ENCODE peak calls at places on chromosomes 12 and 14, in seven cellular contexts. E is AG04450, K is H9, R is body of pancreas, F is Caco-2, P is tibial nerve, Z is mammary epithelial cell. O is an unnamed sample.
A peak's percentile ranks its signal among the peaks of the same experiment; 100 is the strongest.

GRCh38 chr12:51217133-51217967 is 512 bp downstream of the POU6F1 start:
- DNase-seq in E (no peak), K (peak; percentile 73), R (peak; percentile 66), F (no peak), P (peak; percentile 37), Z (no peak), O (no peak)

GRCh38 chr14:64388533-64389243 is 535 bp downstream of the MTHFD1 start:
- DNase-seq in E (no peak), K (no peak), R (no peak), F (peak; percentile 40), P (no peak), Z (peak; percentile 20), O (peak; percentile 18)

GRCh38 chr12:132379996-132380395 is 50.6 kb upstream of the GALNT9 start:
- DNase-seq in E (no peak), K (no peak), R (no peak), F (peak; percentile 76), P (no peak), Z (no peak), O (no peak)

GRCh38 chr14:67602995-67603545 is 3.0 kb upstream of the PIGH start:
- DNase-seq in E (no peak), K (no peak), R (no peak), F (no peak), P (no peak), Z (peak; percentile 33), O (no peak)

GRCh38 chr12:105482976-105483375 is 152.5 kb downstream of the C12orf75 start:
- DNase-seq in E (no peak), K (no peak), R (no peak), F (no peak), P (no peak), Z (no peak), O (no peak)

GRCh38 chr14:68297871-68298468 is 478.4 kb downstream of the RAD51B start:
- DNase-seq in E (no peak), K (peak; percentile 52), R (no peak), F (peak; percentile 36), P (no peak), Z (no peak), O (peak; percentile 19)

GRCh38 chr14:61511558-61511924 is 183.8 kb upstream of the HIF1A start:
- DNase-seq in E (no peak), K (no peak), R (no peak), F (no peak), P (no peak), Z (peak; percentile 52), O (no peak)

GRCh38 chr12:106226884-106227640 is 20.8 kb downstream of the CKAP4 start:
- DNase-seq in E (no peak), K (peak; percentile 59), R (no peak), F (no peak), P (no peak), Z (peak; percentile 71), O (peak; percentile 56)

GRCh38 chr12:130041983-130042812 is 120.1 kb upstream of the FZD10 start:
- DNase-seq in E (no peak), K (peak; percentile 88), R (peak; percentile 47), F (no peak), P (no peak), Z (no peak), O (no peak)

GRCh38 chr12:106033161-106033675 is 105.5 kb downstream of the NUAK1 start:
- DNase-seq in E (no peak), K (no peak), R (no peak), F (no peak), P (no peak), Z (no peak), O (no peak)

GRCh38 chr12:113310489-113310888 is 24.4 kb downstream of the SLC8B1 start:
- DNase-seq in E (no peak), K (peak; percentile 42), R (no peak), F (no peak), P (no peak), Z (peak; percentile 32), O (no peak)

GRCh38 chr12:94955193-94955592 is 48.3 kb downstream of the NDUFA12 start:
- DNase-seq in E (no peak), K (no peak), R (no peak), F (no peak), P (no peak), Z (no peak), O (no peak)

GRCh38 chr14:79543966-79544365 is 667.3 kb downstream of the DIO2 start:
- DNase-seq in E (no peak), K (peak; percentile 47), R (no peak), F (no peak), P (no peak), Z (no peak), O (peak; percentile 18)

GRCh38 chr12:104605685-104606084 is 148.9 kb downstream of the CHST11 start:
- DNase-seq in E (no peak), K (peak; percentile 80), R (no peak), F (no peak), P (peak; percentile 74), Z (no peak), O (no peak)

GRCh38 chr12:57214398-57214781 is 2.2 kb upstream of the NXPH4 start:
- DNase-seq in E (peak; percentile 21), K (peak; percentile 91), R (peak; percentile 66), F (peak; percentile 73), P (no peak), Z (no peak), O (peak; percentile 23)

GRCh38 chr14:22493753-22494152 is 95.3 kb downstream of the DAD1 start:
- DNase-seq in E (no peak), K (no peak), R (no peak), F (no peak), P (no peak), Z (no peak), O (no peak)

GRCh38 chr12:77342275-77342674 is 276.9 kb upstream of the E2F7 start:
- DNase-seq in E (no peak), K (no peak), R (no peak), F (no peak), P (no peak), Z (no peak), O (no peak)

GRCh38 chr12:1094714-1095113 is 103.7 kb downstream of the ERC1 start:
- DNase-seq in E (no peak), K (no peak), R (no peak), F (no peak), P (no peak), Z (no peak), O (no peak)

GRCh38 chr12:40618621-40619020 is 73.6 kb upstream of the CNTN1 start:
- DNase-seq in E (no peak), K (no peak), R (no peak), F (no peak), P (no peak), Z (no peak), O (no peak)

GRCh38 chr14:106562451-106562850 is 1036.1 kb downstream of the TMEM121 start:
- DNase-seq in E (no peak), K (no peak), R (no peak), F (no peak), P (no peak), Z (no peak), O (no peak)

GRCh38 chr14:106564058-106564643 is 1037.8 kb downstream of the TMEM121 start:
- DNase-seq in E (no peak), K (no peak), R (peak; percentile 37), F (peak; percentile 51), P (no peak), Z (no peak), O (no peak)
- TF ChIP-seq CTCF in E (no peak), K (peak; percentile 45), R (peak; percentile 16), F (peak; percentile 52), P (no peak), Z (peak; percentile 46), O (peak; percentile 24)

GRCh38 chr12:30796508-30796780 is 41.7 kb upstream of the CAPRIN2 start:
- DNase-seq in E (no peak), K (peak; percentile 81), R (peak; percentile 26), F (peak; percentile 66), P (no peak), Z (no peak), O (no peak)

GRCh38 chr12:30795410-30795659 is 40.6 kb upstream of the CAPRIN2 start:
- DNase-seq in E (no peak), K (no peak), R (no peak), F (no peak), P (no peak), Z (no peak), O (no peak)

GRCh38 chr12:30796891-30797371 is 42.2 kb upstream of the CAPRIN2 start:
- DNase-seq in E (no peak), K (peak; percentile 66), R (no peak), F (peak; percentile 47), P (no peak), Z (peak; percentile 36), O (no peak)

GRCh38 chr12:30794591-30795409 is 40.0 kb upstream of the CAPRIN2 start:
- DNase-seq in E (no peak), K (peak; percentile 90), R (no peak), F (no peak), P (no peak), Z (peak; percentile 91), O (peak; percentile 68)

DNA sequence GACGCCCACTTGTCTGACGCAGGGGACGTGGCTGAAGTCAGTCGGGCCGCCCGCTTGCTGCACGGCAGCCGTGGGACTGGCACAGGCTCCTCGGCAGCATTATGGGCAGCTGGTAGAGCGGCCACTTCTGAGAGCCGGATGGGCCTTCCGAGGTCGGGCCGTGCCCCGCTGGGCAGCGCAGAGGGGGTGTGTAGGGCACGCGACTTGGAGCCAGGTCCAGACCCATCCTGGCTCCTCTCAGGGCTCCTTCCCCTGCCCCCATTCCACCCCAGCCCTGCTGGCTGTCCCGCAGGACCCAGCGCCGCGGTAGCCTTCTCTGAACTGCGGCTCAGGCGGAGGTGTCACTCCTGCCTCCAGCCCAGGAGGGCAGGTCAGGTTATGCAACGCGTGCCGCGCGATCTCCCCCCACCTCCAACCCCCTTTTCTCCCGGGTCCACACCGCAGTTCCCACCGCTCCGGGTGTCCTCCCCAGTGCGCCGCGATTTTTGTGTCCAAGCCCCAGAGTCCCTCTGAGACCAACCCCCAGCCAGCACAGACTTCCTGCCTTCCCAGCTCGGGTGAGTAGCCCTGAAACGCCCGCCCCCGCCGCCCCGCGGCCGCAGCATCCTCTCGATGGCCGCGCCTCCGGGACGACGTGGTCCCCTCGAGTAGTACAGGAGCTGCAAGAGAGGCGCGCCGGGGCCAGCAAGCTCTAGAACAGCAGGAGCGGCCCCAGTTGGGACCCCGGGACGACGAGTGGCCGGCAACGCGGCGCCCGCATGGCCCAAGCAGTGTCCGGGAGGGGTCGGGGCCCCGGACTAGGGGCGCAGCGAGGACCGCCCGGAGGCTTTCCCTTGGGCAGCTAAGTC is 41.1 kb upstream of the CAPRIN2 start:
- DNase-seq in E (no peak), K (peak; percentile 89), R (peak; percentile 51), F (peak; percentile 75), P (no peak), Z (peak; percentile 72), O (peak; percentile 73)
- TF ChIP-seq CTCF in E (peak; percentile 10), K (peak; percentile 35), R (peak; percentile 13), F (no peak), P (no peak), Z (no peak), O (peak; percentile 51)

DNA sequence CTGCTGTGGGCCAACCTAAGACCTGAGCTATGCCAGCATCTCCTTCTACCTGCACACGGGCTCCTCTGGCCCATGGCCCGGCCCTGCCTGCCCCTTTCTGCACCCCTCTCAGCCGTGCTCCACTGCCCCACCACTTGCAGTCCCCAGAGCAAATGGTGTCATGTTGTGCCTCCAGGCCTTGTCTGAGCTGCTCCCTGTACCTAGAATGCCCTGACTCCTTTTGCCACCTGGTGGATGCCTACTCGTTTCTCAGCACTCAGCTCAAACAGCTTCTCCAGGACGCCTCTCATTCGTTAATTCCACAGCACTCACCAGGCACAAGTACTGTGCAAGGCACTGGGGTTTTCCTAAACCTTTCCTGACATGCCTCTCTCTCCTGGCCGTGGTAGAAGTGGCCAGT is 63.2 kb upstream of the PNMA1 start:
- DNase-seq in E (no peak), K (peak; percentile 79), R (no peak), F (no peak), P (no peak), Z (no peak), O (no peak)
- TF ChIP-seq CTCF in E (no peak), K (peak; percentile 54), R (no peak), F (no peak), P (no peak), Z (no peak), O (no peak)

GRCh38 chr12:63353559-63353958 is 202.6 kb upstream of the AVPR1A start:
- DNase-seq in E (no peak), K (no peak), R (no peak), F (no peak), P (no peak), Z (peak; percentile 64), O (no peak)
- TF ChIP-seq CTCF in E (no peak), K (peak; percentile 31), R (no peak), F (no peak), P (no peak), Z (peak; percentile 37), O (peak; percentile 13)

O was measured in HFFc6.